ENCODE peak calls at places on chromosomes 1 and 21, in nine cellular contexts. One of them, this sample, is unnamed.

GRCh38 chr1:10694274-10694632 is 102.2 kb downstream of the CASZ1 start:
- DNase-seq in PC-9: no peak
- DNase-seq in fibroblast of villous mesenchyme: peak
- DNase-seq in brain microvascular endothelial cell: no peak
- DNase-seq in HCT116: no peak
- DNase-seq in tibial nerve: peak
- DNase-seq in RWPE2: no peak
- DNase-seq in mesothelial cell of epicardium: no peak
- DNase-seq in left ventricle myocardium inferior: no peak
- DNase-seq in this sample: peak

GRCh38 chr1:206456577-206457375 is 13.5 kb upstream of the IKBKE start:
- DNase-seq in PC-9: peak
- DNase-seq in fibroblast of villous mesenchyme: peak
- DNase-seq in brain microvascular endothelial cell: no peak
- DNase-seq in HCT116: no peak
- DNase-seq in tibial nerve: no peak
- DNase-seq in RWPE2: no peak
- DNase-seq in mesothelial cell of epicardium: no peak
- DNase-seq in left ventricle myocardium inferior: no peak
- DNase-seq in this sample: no peak

GRCh38 chr21:25421327-25422028 is 185.8 kb downstream of the MRPL39 start:
- DNase-seq in PC-9: no peak
- DNase-seq in fibroblast of villous mesenchyme: peak
- DNase-seq in brain microvascular endothelial cell: peak
- DNase-seq in HCT116: no peak
- DNase-seq in tibial nerve: peak
- DNase-seq in RWPE2: no peak
- DNase-seq in mesothelial cell of epicardium: no peak
- DNase-seq in left ventricle myocardium inferior: no peak
- DNase-seq in this sample: peak

GRCh38 chr1:215749423-215749822 is 182.3 kb downstream of the KCTD3 start:
- DNase-seq in PC-9: no peak
- DNase-seq in fibroblast of villous mesenchyme: peak
- DNase-seq in brain microvascular endothelial cell: peak
- DNase-seq in HCT116: no peak
- DNase-seq in tibial nerve: no peak
- DNase-seq in RWPE2: no peak
- DNase-seq in mesothelial cell of epicardium: no peak
- DNase-seq in left ventricle myocardium inferior: no peak
- DNase-seq in this sample: no peak

GRCh38 chr1:171188388-171189266 is 3.5 kb downstream of the FMO2 start:
- DNase-seq in PC-9: no peak
- DNase-seq in fibroblast of villous mesenchyme: peak
- DNase-seq in brain microvascular endothelial cell: peak
- DNase-seq in HCT116: peak
- DNase-seq in tibial nerve: peak
- DNase-seq in RWPE2: no peak
- DNase-seq in mesothelial cell of epicardium: no peak
- DNase-seq in left ventricle myocardium inferior: peak
- DNase-seq in this sample: peak

GRCh38 chr1:227902641-227902990 is 45.1 kb downstream of the WNT9A start:
- DNase-seq in PC-9: no peak
- DNase-seq in fibroblast of villous mesenchyme: no peak
- DNase-seq in brain microvascular endothelial cell: no peak
- DNase-seq in HCT116: no peak
- DNase-seq in tibial nerve: no peak
- DNase-seq in RWPE2: no peak
- DNase-seq in mesothelial cell of epicardium: no peak
- DNase-seq in left ventricle myocardium inferior: peak
- DNase-seq in this sample: no peak

GRCh38 chr1:180863158-180863775 is 49.4 kb upstream of the KIAA1614 start:
- DNase-seq in PC-9: peak
- DNase-seq in fibroblast of villous mesenchyme: peak
- DNase-seq in brain microvascular endothelial cell: peak
- DNase-seq in HCT116: peak
- DNase-seq in tibial nerve: peak
- DNase-seq in RWPE2: no peak
- DNase-seq in mesothelial cell of epicardium: peak
- DNase-seq in left ventricle myocardium inferior: no peak
- DNase-seq in this sample: peak

GRCh38 chr21:14712121-14712520 is 166.0 kb upstream of the SAMSN1 start:
- DNase-seq in PC-9: no peak
- DNase-seq in fibroblast of villous mesenchyme: peak
- DNase-seq in brain microvascular endothelial cell: peak
- DNase-seq in HCT116: no peak
- DNase-seq in tibial nerve: no peak
- DNase-seq in RWPE2: no peak
- DNase-seq in mesothelial cell of epicardium: no peak
- DNase-seq in left ventricle myocardium inferior: no peak
- DNase-seq in this sample: no peak

GRCh38 chr1:46184920-46185658 is 8.8 kb upstream of the P3R3URF start:
- DNase-seq in PC-9: no peak
- DNase-seq in fibroblast of villous mesenchyme: no peak
- DNase-seq in brain microvascular endothelial cell: no peak
- DNase-seq in HCT116: no peak
- DNase-seq in tibial nerve: no peak
- DNase-seq in RWPE2: no peak
- DNase-seq in mesothelial cell of epicardium: no peak
- DNase-seq in left ventricle myocardium inferior: no peak
- DNase-seq in this sample: peak

DNA sequence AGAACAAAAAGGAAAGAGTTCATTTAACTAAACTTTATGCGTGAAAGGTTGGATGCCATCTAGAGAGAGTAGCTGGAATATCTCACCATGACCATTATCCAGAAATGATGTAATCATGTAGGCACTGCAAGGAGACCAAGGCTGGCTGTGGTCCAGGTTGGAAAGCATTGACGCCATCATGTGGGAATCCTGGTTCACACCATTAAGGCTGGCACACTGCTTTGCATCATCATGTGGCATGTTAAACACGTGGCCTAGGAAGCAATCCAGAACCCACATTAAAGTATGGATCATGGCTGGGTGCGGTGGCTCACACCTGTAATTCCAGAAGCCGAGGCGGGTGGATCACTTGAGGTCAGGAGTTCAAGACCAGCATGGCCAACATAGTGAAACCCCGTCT is 4.3 kb downstream of the ADAMTS1 start:
- DNase-seq in PC-9: no peak
- DNase-seq in fibroblast of villous mesenchyme: peak
- DNase-seq in brain microvascular endothelial cell: peak
- DNase-seq in HCT116: no peak
- DNase-seq in tibial nerve: peak
- DNase-seq in RWPE2: no peak
- DNase-seq in mesothelial cell of epicardium: no peak
- DNase-seq in left ventricle myocardium inferior: peak
- DNase-seq in this sample: no peak
- TF ChIP-seq CTCF in PC-9: no peak
- TF ChIP-seq CTCF in fibroblast of villous mesenchyme: peak
- TF ChIP-seq CTCF in brain microvascular endothelial cell: peak
- TF ChIP-seq CTCF in HCT116: no peak
- TF ChIP-seq CTCF in tibial nerve: no peak
- TF ChIP-seq CTCF in RWPE2: peak
- TF ChIP-seq CTCF in mesothelial cell of epicardium: no peak
- TF ChIP-seq CTCF in left ventricle myocardium inferior: no peak
- TF ChIP-seq CTCF in this sample: no peak

GRCh38 chr1:3481046-3481445 is 26.6 kb downstream of the ARHGEF16 start:
- DNase-seq in PC-9: no peak
- DNase-seq in fibroblast of villous mesenchyme: no peak
- DNase-seq in brain microvascular endothelial cell: no peak
- DNase-seq in HCT116: no peak
- DNase-seq in tibial nerve: no peak
- DNase-seq in RWPE2: no peak
- DNase-seq in mesothelial cell of epicardium: no peak
- DNase-seq in left ventricle myocardium inferior: no peak
- DNase-seq in this sample: no peak
- TF ChIP-seq CTCF in PC-9: no peak
- TF ChIP-seq CTCF in fibroblast of villous mesenchyme: no peak
- TF ChIP-seq CTCF in brain microvascular endothelial cell: no peak
- TF ChIP-seq CTCF in HCT116: no peak
- TF ChIP-seq CTCF in tibial nerve: no peak
- TF ChIP-seq CTCF in RWPE2: no peak
- TF ChIP-seq CTCF in mesothelial cell of epicardium: no peak
- TF ChIP-seq CTCF in left ventricle myocardium inferior: no peak
- TF ChIP-seq CTCF in this sample: no peak

DNA sequence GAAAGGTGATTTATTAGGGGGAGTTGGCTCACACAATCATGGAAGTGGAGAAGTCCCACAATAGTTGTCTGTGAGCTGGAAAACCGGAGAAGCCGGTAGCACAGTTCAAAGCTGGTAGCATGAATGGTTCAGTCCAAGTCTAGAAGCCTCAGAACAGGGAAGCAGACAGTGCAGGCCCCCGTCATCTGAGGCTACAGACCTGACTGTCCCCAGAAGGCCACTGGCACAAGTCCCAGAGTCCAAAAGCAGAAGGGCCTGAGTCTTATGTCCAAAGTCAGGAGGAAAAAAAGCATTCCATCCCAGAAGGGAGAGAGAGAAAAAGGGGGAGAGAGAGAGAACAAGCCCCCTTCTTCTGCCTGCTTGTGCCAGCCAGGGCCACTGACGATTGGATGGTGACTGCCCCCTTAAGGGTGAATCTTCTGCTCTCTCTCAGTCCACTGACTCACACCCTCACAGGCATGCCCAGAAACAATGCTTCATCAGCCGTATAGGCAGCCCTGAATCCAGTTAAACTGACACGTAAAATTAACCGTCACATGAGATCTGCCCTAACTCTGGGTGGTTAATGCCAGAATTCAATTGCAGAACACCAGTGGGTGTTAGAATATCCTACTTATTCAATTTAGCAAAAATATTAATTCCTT is 49.3 kb upstream of the POU2F1 start:
- DNase-seq in PC-9: no peak
- DNase-seq in fibroblast of villous mesenchyme: no peak
- DNase-seq in brain microvascular endothelial cell: peak
- DNase-seq in HCT116: no peak
- DNase-seq in tibial nerve: no peak
- DNase-seq in RWPE2: no peak
- DNase-seq in mesothelial cell of epicardium: no peak
- DNase-seq in left ventricle myocardium inferior: no peak
- DNase-seq in this sample: no peak
- TF ChIP-seq CTCF in PC-9: no peak
- TF ChIP-seq CTCF in fibroblast of villous mesenchyme: no peak
- TF ChIP-seq CTCF in brain microvascular endothelial cell: no peak
- TF ChIP-seq CTCF in HCT116: no peak
- TF ChIP-seq CTCF in tibial nerve: no peak
- TF ChIP-seq CTCF in RWPE2: no peak
- TF ChIP-seq CTCF in mesothelial cell of epicardium: no peak
- TF ChIP-seq CTCF in left ventricle myocardium inferior: no peak
- TF ChIP-seq CTCF in this sample: no peak

DNA sequence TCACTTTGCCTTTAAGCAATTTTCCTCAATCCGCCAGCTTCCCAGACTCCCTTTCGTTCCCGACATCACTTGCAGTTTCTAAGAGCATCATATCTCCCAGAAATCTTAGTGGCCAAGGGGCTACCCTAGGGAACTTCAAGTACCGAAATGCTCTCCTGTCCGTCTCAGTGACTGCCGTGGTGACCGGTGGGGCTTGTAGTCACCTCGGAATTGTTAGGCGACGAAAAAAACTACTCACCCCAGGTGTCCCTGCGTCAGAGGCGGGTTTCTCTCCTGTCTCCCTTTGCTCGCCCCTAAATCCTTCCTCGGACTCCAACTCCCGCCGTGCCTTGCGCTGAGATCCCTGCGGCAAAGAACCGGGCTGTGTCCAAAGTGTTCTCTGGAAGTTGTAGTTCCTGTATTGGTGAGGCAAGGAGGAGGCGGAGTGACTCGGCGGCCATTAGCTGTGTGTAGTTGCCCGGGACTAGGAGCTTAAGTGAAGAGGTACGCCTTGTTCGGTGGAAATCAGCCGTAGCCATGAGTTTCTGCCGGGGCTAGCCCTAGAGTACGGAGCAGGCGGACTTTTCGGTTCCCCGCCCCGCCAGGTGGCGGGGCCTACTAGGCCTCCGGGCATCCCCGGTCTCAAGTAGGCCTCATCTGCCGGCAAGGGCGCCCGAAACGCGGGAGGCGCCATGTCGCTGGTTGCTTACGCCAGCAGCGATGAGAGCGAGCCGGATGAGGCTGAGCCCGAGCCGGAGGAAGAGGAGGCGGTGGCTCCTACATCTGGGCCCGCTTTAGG is at the start of gene PRCC:
- DNase-seq in PC-9: peak
- DNase-seq in fibroblast of villous mesenchyme: peak
- DNase-seq in brain microvascular endothelial cell: peak
- DNase-seq in HCT116: peak
- DNase-seq in tibial nerve: peak
- DNase-seq in RWPE2: peak
- DNase-seq in mesothelial cell of epicardium: peak
- DNase-seq in left ventricle myocardium inferior: peak
- DNase-seq in this sample: peak
- TF ChIP-seq CTCF in PC-9: no peak
- TF ChIP-seq CTCF in fibroblast of villous mesenchyme: no peak
- TF ChIP-seq CTCF in brain microvascular endothelial cell: peak
- TF ChIP-seq CTCF in HCT116: no peak
- TF ChIP-seq CTCF in tibial nerve: no peak
- TF ChIP-seq CTCF in RWPE2: no peak
- TF ChIP-seq CTCF in mesothelial cell of epicardium: no peak
- TF ChIP-seq CTCF in left ventricle myocardium inferior: no peak
- TF ChIP-seq CTCF in this sample: no peak

DNA sequence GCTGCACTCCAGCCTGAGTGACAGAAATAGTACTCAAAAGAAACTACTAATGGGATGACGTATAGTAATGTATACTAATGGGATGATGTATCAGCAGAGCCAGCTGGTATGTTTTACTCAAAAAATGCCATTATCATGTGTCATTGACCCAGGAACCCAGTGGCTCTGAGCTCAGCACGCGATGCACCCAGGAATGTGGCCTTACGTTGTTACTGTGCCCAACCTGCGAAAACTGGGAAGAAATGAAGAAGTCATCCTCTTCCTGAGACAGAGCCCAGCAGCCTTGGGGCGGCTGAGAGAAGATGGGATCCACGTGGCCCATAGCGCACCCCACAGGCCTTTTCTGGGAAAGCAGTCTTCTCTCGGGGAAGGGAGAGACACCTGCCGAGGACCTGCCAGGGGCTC is 8.8 kb downstream of the UBE2J2 start:
- DNase-seq in PC-9: peak
- DNase-seq in fibroblast of villous mesenchyme: peak
- DNase-seq in brain microvascular endothelial cell: peak
- DNase-seq in HCT116: no peak
- DNase-seq in tibial nerve: no peak
- DNase-seq in RWPE2: peak
- DNase-seq in mesothelial cell of epicardium: no peak
- DNase-seq in left ventricle myocardium inferior: no peak
- DNase-seq in this sample: peak
- TF ChIP-seq CTCF in PC-9: peak
- TF ChIP-seq CTCF in fibroblast of villous mesenchyme: peak
- TF ChIP-seq CTCF in brain microvascular endothelial cell: peak
- TF ChIP-seq CTCF in HCT116: no peak
- TF ChIP-seq CTCF in tibial nerve: no peak
- TF ChIP-seq CTCF in RWPE2: peak
- TF ChIP-seq CTCF in mesothelial cell of epicardium: no peak
- TF ChIP-seq CTCF in left ventricle myocardium inferior: no peak
- TF ChIP-seq CTCF in this sample: no peak

This sample was measured in activated CD8-positive, alpha-beta T cell treated with anti-CD3 and anti-CD28 coated beads for 36 hours.